ENCODE peak calls at places on chromosomes 16 and 17, in six cellular contexts. M is cardiac muscle cell, B is fibroblast of lung, T is tibial artery, A is GM23248, D is suprapubic skin. W is an unnamed sample.

GRCh38 chr16:26963109-26963508 is 103.6 kb upstream of the C16orf82 start:
- DNase-seq in M (peak; percentile 4), B (peak; percentile 22), T (no peak), A (peak; percentile 53), D (no peak), W (no peak)

GRCh38 chr17:44608732-44609435 is 47.4 kb upstream of the MEIOC start:
- DNase-seq in M (no peak), B (no peak), T (no peak), A (no peak), D (no peak), W (no peak)

GRCh38 chr17:68954146-68954971 is 833 bp downstream of the ABCA8 start:
- DNase-seq in M (no peak), B (peak; percentile 51), T (no peak), A (peak; percentile 69), D (no peak), W (no peak)

GRCh38 chr16:87062569-87063442 is 254.4 kb downstream of the C16orf95 start:
- DNase-seq in M (peak; percentile 89), B (peak; percentile 78), T (peak; percentile 73), A (peak; percentile 82), D (no peak), W (no peak)

GRCh38 chr16:78257376-78257728 is 157.9 kb downstream of the WWOX start:
- DNase-seq in M (no peak), B (no peak), T (no peak), A (no peak), D (no peak), W (no peak)

GRCh38 chr17:31510273-31511175 is 119.0 kb downstream of the RAB11FIP4 start:
- DNase-seq in M (no peak), B (no peak), T (no peak), A (peak; percentile 68), D (no peak), W (no peak)

GRCh38 chr16:4976611-4977145 is 18.5 kb downstream of the SEC14L5 start:
- DNase-seq in M (no peak), B (no peak), T (no peak), A (no peak), D (no peak), W (no peak)

GRCh38 chr17:81440511-81441244 is 45.4 kb downstream of the BAHCC1 start:
- DNase-seq in M (peak; percentile 68), B (no peak), T (no peak), A (peak; percentile 13), D (no peak), W (no peak)

GRCh38 chr17:62757518-62757951 is 50.6 kb downstream of the MARCHF10 start:
- DNase-seq in M (no peak), B (peak; percentile 58), T (no peak), A (no peak), D (no peak), W (no peak)

GRCh38 chr17:73340093-73340596 is 28.3 kb upstream of the CDC42EP4 start:
- DNase-seq in M (no peak), B (peak; percentile 94), T (peak; percentile 67), A (peak; percentile 97), D (no peak), W (peak; percentile 59)

GRCh38 chr16:921321-921905 is 49.4 kb downstream of the LMF1 start:
- DNase-seq in M (no peak), B (no peak), T (no peak), A (no peak), D (no peak), W (no peak)

GRCh38 chr17:43584666-43585102 is 38.5 kb upstream of the ETV4 start:
- DNase-seq in M (no peak), B (no peak), T (no peak), A (peak; percentile 55), D (no peak), W (no peak)

GRCh38 chr17:32486091-32486700 is 597 bp upstream of the CDK5R1 start:
- DNase-seq in M (peak; percentile 81), B (peak; percentile 65), T (peak; percentile 49), A (peak; percentile 90), D (no peak), W (no peak)

GRCh38 chr16:70470927-70471341 is 16.5 kb downstream of the FCSK start:
- DNase-seq in M (peak; percentile 77), B (no peak), T (no peak), A (peak; percentile 28), D (peak; percentile 59), W (no peak)

GRCh38 chr17:31515226-31515759 is 123.8 kb downstream of the RAB11FIP4 start:
- DNase-seq in M (no peak), B (no peak), T (no peak), A (no peak), D (no peak), W (no peak)

GRCh38 chr17:50173335-50173941 is 7.6 kb downstream of the SGCA start:
- DNase-seq in M (peak; percentile 61), B (peak; percentile 91), T (peak; percentile 65), A (peak; percentile 96), D (no peak), W (no peak)

GRCh38 chr16:52398021-52398420 is 148.9 kb downstream of the TOX3 start:
- DNase-seq in M (no peak), B (no peak), T (no peak), A (no peak), D (no peak), W (no peak)

GRCh38 chr16:86227801-86228200 is 282.5 kb upstream of the FOXF1 start:
- DNase-seq in M (no peak), B (peak; percentile 51), T (no peak), A (peak; percentile 41), D (peak; percentile 13), W (no peak)

GRCh38 chr17:61468263-61468907 is 16.2 kb downstream of the TBX4 start:
- DNase-seq in M (no peak), B (peak; percentile 65), T (no peak), A (no peak), D (peak; percentile 27), W (no peak)

GRCh38 chr17:8020251-8020650 is 17.8 kb downstream of the GUCY2D start:
- DNase-seq in M (no peak), B (no peak), T (no peak), A (no peak), D (no peak), W (no peak)

GRCh38 chr16:27759301-27759871 is 209.4 kb downstream of the KATNIP start:
- DNase-seq in M (no peak), B (peak; percentile 55), T (no peak), A (peak; percentile 72), D (no peak), W (no peak)

GRCh38 chr16:80084614-80085013 is 456.2 kb upstream of the DYNLRB2 start:
- DNase-seq in M (peak; percentile 66), B (peak; percentile 71), T (peak; percentile 29), A (peak; percentile 66), D (peak; percentile 62), W (no peak)

GRCh38 chr16:65489531-65490023 is 367.7 kb upstream of the CDH11 start:
- DNase-seq in M (no peak), B (no peak), T (no peak), A (peak; percentile 19), D (no peak), W (no peak)

GRCh38 chr16:66549284-66550131 is at the start of gene TK2:
- DNase-seq in M (peak; percentile 78), B (peak; percentile 79), T (peak; percentile 33), A (peak; percentile 91), D (peak; percentile 76), W (peak; percentile 43)

GRCh38 chr17:39095309-39095686 is 56.1 kb downstream of the PLXDC1 start:
- DNase-seq in M (no peak), B (no peak), T (no peak), A (peak; percentile 55), D (no peak), W (no peak)

GRCh38 chr16:35730251-35730650 is 2270.8 kb downstream of the TP53TG3F start:
- DNase-seq in M (no peak), B (no peak), T (no peak), A (no peak), D (no peak), W (no peak)

GRCh38 chr16:35725949-35726348 is 2266.5 kb downstream of the TP53TG3F start:
- DNase-seq in M (no peak), B (no peak), T (no peak), A (no peak), D (no peak), W (no peak)

GRCh38 chr16:35724551-35724950 is 2265.1 kb downstream of the TP53TG3F start:
- DNase-seq in M (no peak), B (no peak), T (no peak), A (no peak), D (no peak), W (no peak)
- H3K9me3 ChIP-seq in M (no peaks in the 10 kb centered on the region), B (no peaks in the 10 kb centered on the region), T (no peaks in the 10 kb centered on the region), A (no peaks in the 10 kb centered on the region), D (peaks cover 18% of the 10 kb centered on the region), W (peaks cover 32% of the 10 kb centered on the region)

GRCh38 chr17:82909322-82909904 is 69.6 kb upstream of the ZNF750 start:
- DNase-seq in M (no peak), B (no peak), T (no peak), A (no peak), D (no peak), W (no peak)

GRCh38 chr17:82910770-82911169 is 70.9 kb upstream of the ZNF750 start:
- DNase-seq in M (no peak), B (no peak), T (no peak), A (no peak), D (no peak), W (no peak)

GRCh38 chr17:82907797-82908261 is 68.0 kb upstream of the ZNF750 start:
- DNase-seq in M (no peak), B (no peak), T (no peak), A (no peak), D (no peak), W (no peak)

GRCh38 chr17:82911822-82912221 is 72.0 kb upstream of the ZNF750 start:
- DNase-seq in M (no peak), B (no peak), T (peak; percentile 40), A (no peak), D (no peak), W (no peak)

GRCh38 chr17:82910041-82910481 is 70.2 kb upstream of the ZNF750 start:
- DNase-seq in M (no peak), B (no peak), T (no peak), A (no peak), D (no peak), W (no peak)
- H3K27ac ChIP-seq in M (no peak overlapping the region), B (no peak overlapping the region), T (no peak overlapping the region), A (no peak overlapping the region), D (peak overlapping the region; percentile 59), W (no peak overlapping the region)

GRCh38 chr16:31371008-31371407 is 16.0 kb downstream of the ITGAX start:
- DNase-seq in M (no peak), B (no peak), T (no peak), A (no peak), D (no peak), W (no peak)
- H3K9me3 ChIP-seq in M (no peaks in the 10 kb centered on the region), B (no peaks in the 10 kb centered on the region), T (no peaks in the 10 kb centered on the region), A (no peaks in the 10 kb centered on the region), D (no peaks in the 10 kb centered on the region), W (no peaks in the 10 kb centered on the region)

GRCh38 chr17:79835470-79835899 is 3.8 kb downstream of the CBX4 start:
- DNase-seq in M (peak; percentile 56), B (no peak), T (no peak), A (no peak), D (no peak), W (no peak)

GRCh38 chr17:79833744-79834574 is 5.3 kb downstream of the CBX4 start:
- DNase-seq in M (peak; percentile 15), B (no peak), T (no peak), A (no peak), D (no peak), W (no peak)

GRCh38 chr17:79835953-79836951 is 3.0 kb downstream of the CBX4 start:
- DNase-seq in M (peak; percentile 44), B (peak; percentile 63), T (no peak), A (no peak), D (peak; percentile 82), W (no peak)

GRCh38 chr17:79833110-79833450 is 6.2 kb downstream of the CBX4 start:
- DNase-seq in M (no peak), B (no peak), T (no peak), A (no peak), D (no peak), W (no peak)

GRCh38 chr17:79834575-79835469 is 4.4 kb downstream of the CBX4 start:
- DNase-seq in M (peak; percentile 54), B (no peak), T (no peak), A (no peak), D (no peak), W (no peak)
- H3K27ac ChIP-seq in M (no peak overlapping the region), B (no peak overlapping the region), T (no peak overlapping the region), A (no peak overlapping the region), D (no peak overlapping the region), W (no peak overlapping the region)

W was measured in AG04450.